ENCODE peak calls at places on chromosome 11, in four cellular contexts. C, R, J and G are unnamed samples.
A peak's percentile ranks its signal among the peaks of the same experiment; 100 is the strongest.

GRCh38 chr11:13160745-13161144 is 116.8 kb upstream of the BMAL1 start:
- DNase-seq in C (no peak), R (no peak), J (no peak), G (no peak)

GRCh38 chr11:72625746-72626636 is 48.2 kb downstream of the PDE2A start:
- DNase-seq in C (no peak), R (no peak), J (no peak), G (no peak)

GRCh38 chr11:68044145-68044813 is 5.5 kb downstream of the TCIRG1 start:
- DNase-seq in C (no peak), R (no peak), J (no peak), G (no peak)

GRCh38 chr11:86703992-86704391 is 31.6 kb upstream of the ME3 start:
- DNase-seq in C (no peak), R (no peak), J (no peak), G (no peak)

GRCh38 chr11:125902315-125902926 is 585 bp downstream of the PUS3 start:
- DNase-seq in C (no peak), R (no peak), J (no peak), G (no peak)

GRCh38 chr11:72552399-72552910 is 118.1 kb upstream of the CLPB start:
- DNase-seq in C (no peak), R (no peak), J (no peak), G (no peak)

GRCh38 chr11:93100211-93100610 is 97.6 kb downstream of the SLC36A4 start:
- DNase-seq in C (no peak), R (no peak), J (no peak), G (no peak)

GRCh38 chr11:123393312-123393927 is 36.6 kb upstream of the GRAMD1B start:
- DNase-seq in C (no peak), R (no peak), J (no peak), G (no peak)

GRCh38 chr11:134503104-134503503 is 91.1 kb upstream of the B3GAT1 start:
- DNase-seq in C (no peak), R (no peak), J (no peak), G (no peak)

GRCh38 chr11:132718711-132719641 is 813.3 kb downstream of the OPCML start:
- DNase-seq in C (no peak), R (no peak), J (no peak), G (peak; percentile 20)

GRCh38 chr11:19738124-19738523 is 25.5 kb downstream of the NAV2 start:
- DNase-seq in C (no peak), R (no peak), J (no peak), G (no peak)

GRCh38 chr11:125569913-125570621 is 790 bp downstream of the EI24 start:
- DNase-seq in C (no peak), R (no peak), J (no peak), G (no peak)

GRCh38 chr11:35107866-35108265 is 31.1 kb upstream of the CD44 start:
- DNase-seq in C (no peak), R (no peak), J (no peak), G (no peak)

GRCh38 chr11:76510060-76511047 is 65.5 kb downstream of the EMSY start:
- DNase-seq in C (no peak), R (peak; percentile 42), J (no peak), G (no peak)

GRCh38 chr11:118838905-118839553 is 44.7 kb upstream of the CXCR5 start:
- DNase-seq in C (no peak), R (no peak), J (no peak), G (no peak)

GRCh38 chr11:126431401-126432064 is 76.0 kb downstream of the ST3GAL4 start:
- DNase-seq in C (no peak), R (peak; percentile 10), J (no peak), G (no peak)

GRCh38 chr11:16418698-16419097 is 62.4 kb upstream of the SOX6 start:
- DNase-seq in C (no peak), R (no peak), J (no peak), G (no peak)

GRCh38 chr11:58626915-58627483 is 4.5 kb downstream of the CNTF start:
- DNase-seq in C (no peak), R (no peak), J (no peak), G (no peak)

GRCh38 chr11:103378931-103379330 is 269.7 kb downstream of the DYNC2H1 start:
- DNase-seq in C (no peak), R (no peak), J (no peak), G (no peak)

GRCh38 chr11:86999859-87000753 is 37.6 kb upstream of the TMEM135 start:
- DNase-seq in C (no peak), R (no peak), J (no peak), G (no peak)

GRCh38 chr11:78557236-78557635 is 17.4 kb downstream of the NARS2 start:
- DNase-seq in C (no peak), R (no peak), J (no peak), G (no peak)

GRCh38 chr11:65500262-65501004 is 1.6 kb downstream of the MALAT1 start:
- DNase-seq in C (peak; percentile 21), R (no peak), J (peak; percentile 39), G (no peak)